ENCODE peak calls at places on chromosome 10, in five cellular contexts. I, S, Q, Z and Y are unnamed samples.

GRCh38 chr10:69647101-69647500 is 17.1 kb downstream of the FAM241B start:
- DNase-seq in I (no peak), S (no peak), Q (no peak), Z (no peak), Y (peak; percentile 12)

GRCh38 chr10:47046321-47047126 is 135.3 kb downstream of the PTPN20 start:
- DNase-seq in I (peak; percentile 4), S (no peak), Q (no peak), Z (no peak), Y (peak; percentile 69)

GRCh38 chr10:72316748-72317435 is 37.8 kb downstream of the DNAJB12 start:
- DNase-seq in I (peak; percentile 73), S (no peak), Q (no peak), Z (peak; percentile 44), Y (peak; percentile 94)

GRCh38 chr10:132232553-132232949 is 45.8 kb downstream of the DPYSL4 start:
- DNase-seq in I (no peak), S (no peak), Q (no peak), Z (no peak), Y (no peak)

GRCh38 chr10:28181478-28182096 is 121.3 kb downstream of the MPP7 start:
- DNase-seq in I (no peak), S (no peak), Q (peak; percentile 43), Z (no peak), Y (no peak)

GRCh38 chr10:125843603-125844329 is 20.4 kb downstream of the BCCIP start:
- DNase-seq in I (no peak), S (no peak), Q (no peak), Z (no peak), Y (no peak)

GRCh38 chr10:109374215-109374614 is 549.1 kb downstream of the XPNPEP1 start:
- DNase-seq in I (no peak), S (no peak), Q (peak; percentile 87), Z (no peak), Y (no peak)

GRCh38 chr10:15787426-15787825 is 67.7 kb upstream of the ITGA8 start:
- DNase-seq in I (no peak), S (no peak), Q (no peak), Z (no peak), Y (no peak)

GRCh38 chr10:86659161-86659691 is 4.9 kb downstream of the OPN4 start:
- DNase-seq in I (peak; percentile 9), S (no peak), Q (no peak), Z (no peak), Y (no peak)

DNA sequence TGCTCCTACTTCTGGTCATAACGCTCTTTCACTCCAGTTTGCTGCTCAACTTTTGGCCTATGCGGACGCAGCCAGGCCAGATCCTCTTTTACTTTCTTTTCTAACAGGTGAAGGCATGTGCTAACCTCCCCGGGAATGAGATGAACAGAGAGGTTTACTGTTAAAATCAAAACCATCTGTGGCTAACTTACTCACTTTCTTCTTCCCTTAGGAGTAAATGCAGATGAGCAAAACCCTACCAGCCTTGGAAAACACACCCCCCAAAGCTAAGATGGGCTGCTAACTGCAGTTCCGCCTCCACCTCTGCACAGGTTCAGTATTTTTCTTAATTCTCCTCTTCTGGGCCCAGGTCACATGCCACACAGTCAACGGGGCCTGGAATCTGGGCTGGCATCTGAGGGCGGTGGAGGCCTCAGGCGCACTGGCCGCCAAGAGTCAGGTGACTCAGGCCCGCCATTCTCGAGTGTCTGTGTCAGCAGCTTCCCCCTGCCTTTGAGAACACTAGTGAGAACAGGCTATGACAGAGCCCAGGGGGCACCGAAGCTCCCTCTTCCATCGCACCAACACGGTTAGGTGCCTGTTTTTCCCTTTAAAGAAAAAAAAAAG is 11.1 kb downstream of the FAM53B start:
- DNase-seq in I (peak; percentile 78), S (no peak), Q (no peak), Z (peak; percentile 42), Y (peak; percentile 87)
- H3K4me1 ChIP-seq in I (peaks cover 92% of the 10 kb centered on the region), S (no peaks in the 10 kb centered on the region), Q (peaks cover 20% of the 10 kb centered on the region), Z (peaks cover 51% of the 10 kb centered on the region), Y (peaks cover 100% of the 10 kb centered on the region)

GRCh38 chr10:11255796-11256444 is 238.2 kb downstream of the CELF2 start:
- DNase-seq in I (peak; percentile 55), S (no peak), Q (no peak), Z (no peak), Y (no peak)

GRCh38 chr10:11253397-11254002 is 235.8 kb downstream of the CELF2 start:
- DNase-seq in I (no peak), S (no peak), Q (no peak), Z (no peak), Y (no peak)

GRCh38 chr10:11255156-11255555 is 237.5 kb downstream of the CELF2 start:
- DNase-seq in I (no peak), S (no peak), Q (no peak), Z (no peak), Y (no peak)

GRCh38 chr10:11260136-11260535 is 242.5 kb downstream of the CELF2 start:
- DNase-seq in I (no peak), S (no peak), Q (no peak), Z (no peak), Y (no peak)

DNA sequence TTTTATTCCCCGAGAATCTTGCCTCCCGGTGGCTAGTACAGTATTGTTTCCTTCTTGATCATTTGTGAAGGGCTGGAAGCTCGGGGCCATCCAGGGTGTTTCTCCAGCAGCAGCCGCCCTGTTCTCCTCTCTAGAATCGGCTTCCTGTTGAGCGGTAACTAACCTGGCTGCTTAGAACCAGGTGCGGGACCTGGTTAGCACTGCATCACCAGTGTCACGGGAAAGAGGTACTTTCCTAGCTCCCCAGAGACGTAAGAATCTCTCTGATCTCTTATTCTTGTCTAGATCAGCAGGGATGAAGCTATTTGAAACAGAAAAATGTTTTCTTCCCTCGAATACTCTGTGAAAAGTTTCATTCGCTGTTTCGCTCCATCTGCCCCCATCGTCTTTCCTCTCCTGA is 239.2 kb downstream of the CELF2 start:
- DNase-seq in I (no peak), S (no peak), Q (no peak), Z (no peak), Y (no peak)
- H3K4me1 ChIP-seq in I (no peaks in the 10 kb centered on the region), S (no peaks in the 10 kb centered on the region), Q (no peaks in the 10 kb centered on the region), Z (no peaks in the 10 kb centered on the region), Y (peaks cover 16% of the 10 kb centered on the region)

GRCh38 chr10:11699546-11700097 is 42.6 kb upstream of the ECHDC3 start:
- DNase-seq in I (no peak), S (no peak), Q (no peak), Z (peak; percentile 29), Y (no peak)

GRCh38 chr10:11698691-11699545 is 43.3 kb upstream of the ECHDC3 start:
- DNase-seq in I (no peak), S (no peak), Q (no peak), Z (no peak), Y (no peak)

GRCh38 chr10:11702264-11702663 is 39.9 kb upstream of the ECHDC3 start:
- DNase-seq in I (no peak), S (peak; percentile 30), Q (no peak), Z (no peak), Y (no peak)

GRCh38 chr10:11701451-11702095 is 40.6 kb upstream of the ECHDC3 start:
- DNase-seq in I (no peak), S (no peak), Q (no peak), Z (no peak), Y (no peak)

DNA sequence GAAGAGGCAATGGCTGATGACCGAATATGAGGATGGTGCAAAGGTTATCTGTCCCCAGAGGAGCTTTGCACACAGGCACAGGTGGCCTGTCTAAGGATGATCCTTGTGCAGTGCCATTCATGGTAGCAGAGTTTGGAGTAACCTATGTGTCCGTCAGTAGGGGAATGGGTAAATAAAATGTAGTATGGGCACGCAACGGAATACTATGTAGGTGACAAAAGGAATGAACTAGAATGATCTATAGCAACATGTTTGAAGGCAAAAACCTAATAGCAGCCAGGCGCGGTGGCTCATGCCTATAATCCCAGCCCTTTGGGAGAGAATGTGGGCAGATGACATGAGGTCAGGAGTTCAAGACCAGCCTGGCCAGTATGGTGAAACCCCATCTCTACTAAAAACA is 41.6 kb upstream of the ECHDC3 start:
- DNase-seq in I (no peak), S (no peak), Q (no peak), Z (no peak), Y (no peak)
- H3K4me1 ChIP-seq in I (no peaks in the 10 kb centered on the region), S (peaks cover 13% of the 10 kb centered on the region), Q (no peaks in the 10 kb centered on the region), Z (no peaks in the 10 kb centered on the region), Y (peaks cover 33% of the 10 kb centered on the region)

DNA sequence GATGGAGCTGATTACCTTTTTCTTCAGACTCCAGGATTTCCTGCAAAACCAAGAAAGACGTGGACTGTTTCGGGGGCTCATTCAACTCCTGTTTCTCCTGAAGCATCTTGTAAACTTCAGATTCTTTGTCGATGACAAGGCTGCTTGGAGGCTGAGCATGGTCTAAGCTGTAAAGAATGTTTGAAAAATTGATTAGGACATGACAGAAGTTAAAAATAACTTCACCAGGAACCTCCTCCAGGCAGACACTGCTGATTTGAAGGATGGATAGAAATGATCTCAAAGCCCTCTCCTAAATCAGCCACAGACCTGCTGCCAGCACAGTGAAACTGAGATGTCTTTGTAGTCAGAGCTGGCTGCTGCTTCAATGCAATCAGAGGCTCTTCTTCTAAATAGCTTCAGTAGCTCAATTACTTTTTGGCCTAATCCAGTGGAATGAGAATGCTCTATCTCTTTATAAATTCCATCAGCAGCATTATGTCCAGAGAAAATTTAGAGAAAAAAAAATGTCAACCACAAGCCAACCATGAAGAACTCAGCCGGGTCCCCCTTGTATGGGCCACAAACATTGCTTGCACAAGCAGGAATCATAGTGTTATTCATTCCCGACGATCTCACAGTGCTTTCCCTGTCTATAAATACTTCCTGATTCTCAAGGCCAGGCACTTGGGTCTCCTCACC is 43.5 kb downstream of the PDLIM1 start:
- DNase-seq in I (no peak), S (no peak), Q (peak; percentile 86), Z (no peak), Y (no peak)
- H3K4me1 ChIP-seq in I (peaks cover 53% of the 10 kb centered on the region), S (no peaks in the 10 kb centered on the region), Q (peaks cover 19% of the 10 kb centered on the region), Z (peaks cover 14% of the 10 kb centered on the region), Y (peaks cover 49% of the 10 kb centered on the region)

GRCh38 chr10:5805260-5805659 is 8.0 kb downstream of the GDI2 start:
- DNase-seq in I (no peak), S (no peak), Q (no peak), Z (no peak), Y (no peak)

GRCh38 chr10:5809541-5810154 is 3.6 kb downstream of the GDI2 start:
- DNase-seq in I (no peak), S (no peak), Q (no peak), Z (no peak), Y (no peak)

GRCh38 chr10:5805680-5806079 is 7.6 kb downstream of the GDI2 start:
- DNase-seq in I (no peak), S (no peak), Q (no peak), Z (no peak), Y (no peak)

GRCh38 chr10:5810235-5810634 is 3.0 kb downstream of the GDI2 start:
- DNase-seq in I (no peak), S (no peak), Q (peak; percentile 22), Z (no peak), Y (no peak)

DNA sequence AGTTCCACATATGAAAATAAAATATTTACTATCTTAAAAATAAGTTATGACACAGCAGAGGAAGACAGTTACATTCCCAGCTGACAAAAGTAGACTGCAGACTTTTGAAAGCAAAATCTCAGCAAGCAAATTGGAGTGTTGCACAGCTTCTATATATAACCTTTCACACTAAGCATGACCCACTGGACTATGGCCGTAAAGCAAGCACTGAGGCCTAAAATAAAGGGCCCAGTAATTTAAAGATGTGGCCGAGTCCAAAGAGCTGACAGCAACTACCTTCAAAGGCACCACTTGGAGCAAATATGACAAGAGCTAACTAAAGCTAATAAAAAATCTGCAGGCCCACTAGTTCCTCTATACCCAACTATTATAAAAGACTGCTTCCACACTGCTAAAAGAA is 6.5 kb downstream of the GDI2 start:
- DNase-seq in I (no peak), S (no peak), Q (no peak), Z (no peak), Y (no peak)
- H3K4me1 ChIP-seq in I (peaks cover 54% of the 10 kb centered on the region), S (peaks cover 22% of the 10 kb centered on the region), Q (peaks cover 34% of the 10 kb centered on the region), Z (peaks cover 33% of the 10 kb centered on the region), Y (peaks cover 98% of the 10 kb centered on the region)